ENCODE peak calls at places on chromosomes 5 and 9, in four cellular contexts. One of them, this sample, is unnamed.

GRCh38 chr9:534886-535285 is 306.6 kb upstream of the DMRT1 start:
- DNase-seq in effector memory CD8-positive, alpha-beta T cell: no peak
- DNase-seq in right cardiac atrium: peak
- DNase-seq in activated CD4-positive, alpha-beta memory T cell treated with anti-CD3 and anti-CD28 coated beads, Interleukin-2, amount 10 ng/mL, durations not matched to agents 7 days and 5 days: no peak
- DNase-seq in this sample: no peak

GRCh38 chr5:115850771-115851416 is 9.2 kb downstream of the AP3S1 start:
- DNase-seq in activated CD4-positive, alpha-beta memory T cell treated with anti-CD3 and anti-CD28 coated beads, Interleukin-2, amount 10 ng/mL, durations not matched to agents 7 days and 5 days: no peak
- DNase-seq in right cardiac atrium: no peak
- DNase-seq in effector memory CD8-positive, alpha-beta T cell: no peak
- DNase-seq in this sample: no peak

GRCh38 chr5:4640793-4641192 is 499.3 kb upstream of the ADAMTS16 start:
- DNase-seq in effector memory CD8-positive, alpha-beta T cell: no peak
- DNase-seq in activated CD4-positive, alpha-beta memory T cell treated with anti-CD3 and anti-CD28 coated beads, Interleukin-2, amount 10 ng/mL, durations not matched to agents 7 days and 5 days: no peak
- DNase-seq in right cardiac atrium: no peak
- DNase-seq in this sample: no peak

GRCh38 chr5:25362799-25363198 is 718.0 kb upstream of the CDH10 start:
- DNase-seq in effector memory CD8-positive, alpha-beta T cell: no peak
- DNase-seq in right cardiac atrium: no peak
- DNase-seq in activated CD4-positive, alpha-beta memory T cell treated with anti-CD3 and anti-CD28 coated beads, Interleukin-2, amount 10 ng/mL, durations not matched to agents 7 days and 5 days: no peak
- DNase-seq in this sample: no peak

GRCh38 chr5:96807099-96807654 is 568 bp downstream of the ERAP1 start:
- DNase-seq in right cardiac atrium: peak
- DNase-seq in activated CD4-positive, alpha-beta memory T cell treated with anti-CD3 and anti-CD28 coated beads, Interleukin-2, amount 10 ng/mL, durations not matched to agents 7 days and 5 days: peak
- DNase-seq in effector memory CD8-positive, alpha-beta T cell: no peak
- DNase-seq in this sample: no peak

GRCh38 chr9:22211588-22212360 is 202.7 kb upstream of the CDKN2B start:
- DNase-seq in effector memory CD8-positive, alpha-beta T cell: no peak
- DNase-seq in activated CD4-positive, alpha-beta memory T cell treated with anti-CD3 and anti-CD28 coated beads, Interleukin-2, amount 10 ng/mL, durations not matched to agents 7 days and 5 days: no peak
- DNase-seq in right cardiac atrium: no peak
- DNase-seq in this sample: no peak

GRCh38 chr9:136683755-136684154 is 3.5 kb downstream of the AGPAT2 start:
- DNase-seq in activated CD4-positive, alpha-beta memory T cell treated with anti-CD3 and anti-CD28 coated beads, Interleukin-2, amount 10 ng/mL, durations not matched to agents 7 days and 5 days: no peak
- DNase-seq in effector memory CD8-positive, alpha-beta T cell: no peak
- DNase-seq in right cardiac atrium: peak
- DNase-seq in this sample: no peak

GRCh38 chr9:135156525-135157510 is 69.3 kb downstream of the OLFM1 start:
- DNase-seq in right cardiac atrium: peak
- DNase-seq in activated CD4-positive, alpha-beta memory T cell treated with anti-CD3 and anti-CD28 coated beads, Interleukin-2, amount 10 ng/mL, durations not matched to agents 7 days and 5 days: peak
- DNase-seq in effector memory CD8-positive, alpha-beta T cell: no peak
- DNase-seq in this sample: no peak

GRCh38 chr9:8733096-8733954 is 933.7 kb upstream of the DMAC1 start:
- DNase-seq in right cardiac atrium: peak
- DNase-seq in effector memory CD8-positive, alpha-beta T cell: no peak
- DNase-seq in activated CD4-positive, alpha-beta memory T cell treated with anti-CD3 and anti-CD28 coated beads, Interleukin-2, amount 10 ng/mL, durations not matched to agents 7 days and 5 days: no peak
- DNase-seq in this sample: peak

GRCh38 chr9:20117482-20117881 is 328.6 kb upstream of the SLC24A2 start:
- DNase-seq in activated CD4-positive, alpha-beta memory T cell treated with anti-CD3 and anti-CD28 coated beads, Interleukin-2, amount 10 ng/mL, durations not matched to agents 7 days and 5 days: no peak
- DNase-seq in right cardiac atrium: no peak
- DNase-seq in effector memory CD8-positive, alpha-beta T cell: no peak
- DNase-seq in this sample: no peak

GRCh38 chr5:97100486-97100885 is 41.9 kb downstream of the LIX1 start:
- DNase-seq in right cardiac atrium: no peak
- DNase-seq in effector memory CD8-positive, alpha-beta T cell: no peak
- DNase-seq in activated CD4-positive, alpha-beta memory T cell treated with anti-CD3 and anti-CD28 coated beads, Interleukin-2, amount 10 ng/mL, durations not matched to agents 7 days and 5 days: no peak
- DNase-seq in this sample: no peak

GRCh38 chr5:20323323-20323722 is 335.3 kb upstream of the CDH18 start:
- DNase-seq in right cardiac atrium: no peak
- DNase-seq in activated CD4-positive, alpha-beta memory T cell treated with anti-CD3 and anti-CD28 coated beads, Interleukin-2, amount 10 ng/mL, durations not matched to agents 7 days and 5 days: no peak
- DNase-seq in effector memory CD8-positive, alpha-beta T cell: no peak
- DNase-seq in this sample: no peak

GRCh38 chr5:111461261-111461671 is 51.1 kb downstream of the STARD4 start:
- DNase-seq in effector memory CD8-positive, alpha-beta T cell: no peak
- DNase-seq in activated CD4-positive, alpha-beta memory T cell treated with anti-CD3 and anti-CD28 coated beads, Interleukin-2, amount 10 ng/mL, durations not matched to agents 7 days and 5 days: no peak
- DNase-seq in right cardiac atrium: no peak
- DNase-seq in this sample: no peak

GRCh38 chr5:80399553-80400239 is 8.2 kb upstream of the ZFYVE16 start:
- DNase-seq in activated CD4-positive, alpha-beta memory T cell treated with anti-CD3 and anti-CD28 coated beads, Interleukin-2, amount 10 ng/mL, durations not matched to agents 7 days and 5 days: no peak
- DNase-seq in effector memory CD8-positive, alpha-beta T cell: no peak
- DNase-seq in right cardiac atrium: no peak
- DNase-seq in this sample: no peak

GRCh38 chr5:127406326-127407121 is 110.9 kb upstream of the PRRC1 start:
- DNase-seq in activated CD4-positive, alpha-beta memory T cell treated with anti-CD3 and anti-CD28 coated beads, Interleukin-2, amount 10 ng/mL, durations not matched to agents 7 days and 5 days: no peak
- DNase-seq in right cardiac atrium: no peak
- DNase-seq in effector memory CD8-positive, alpha-beta T cell: no peak
- DNase-seq in this sample: no peak

GRCh38 chr9:87853843-87854242 is 28.8 kb upstream of the SPATA31E1 start:
- DNase-seq in activated CD4-positive, alpha-beta memory T cell treated with anti-CD3 and anti-CD28 coated beads, Interleukin-2, amount 10 ng/mL, durations not matched to agents 7 days and 5 days: no peak
- DNase-seq in effector memory CD8-positive, alpha-beta T cell: no peak
- DNase-seq in right cardiac atrium: no peak
- DNase-seq in this sample: no peak

GRCh38 chr9:20478780-20479179 is 143.5 kb downstream of the MLLT3 start:
- DNase-seq in effector memory CD8-positive, alpha-beta T cell: no peak
- DNase-seq in right cardiac atrium: no peak
- DNase-seq in activated CD4-positive, alpha-beta memory T cell treated with anti-CD3 and anti-CD28 coated beads, Interleukin-2, amount 10 ng/mL, durations not matched to agents 7 days and 5 days: no peak
- DNase-seq in this sample: no peak

GRCh38 chr5:104412649-104413240 is 850.2 kb upstream of the NUDT12 start:
- DNase-seq in effector memory CD8-positive, alpha-beta T cell: no peak
- DNase-seq in activated CD4-positive, alpha-beta memory T cell treated with anti-CD3 and anti-CD28 coated beads, Interleukin-2, amount 10 ng/mL, durations not matched to agents 7 days and 5 days: no peak
- DNase-seq in right cardiac atrium: no peak
- DNase-seq in this sample: no peak

GRCh38 chr9:88968799-88969198 is 22.5 kb upstream of the S1PR3 start:
- DNase-seq in right cardiac atrium: no peak
- DNase-seq in effector memory CD8-positive, alpha-beta T cell: no peak
- DNase-seq in activated CD4-positive, alpha-beta memory T cell treated with anti-CD3 and anti-CD28 coated beads, Interleukin-2, amount 10 ng/mL, durations not matched to agents 7 days and 5 days: no peak
- DNase-seq in this sample: no peak

GRCh38 chr9:128713411-128713780 is 10.5 kb downstream of the ZDHHC12 start:
- DNase-seq in effector memory CD8-positive, alpha-beta T cell: no peak
- DNase-seq in activated CD4-positive, alpha-beta memory T cell treated with anti-CD3 and anti-CD28 coated beads, Interleukin-2, amount 10 ng/mL, durations not matched to agents 7 days and 5 days: no peak
- DNase-seq in right cardiac atrium: no peak
- DNase-seq in this sample: no peak

GRCh38 chr5:42434047-42434724 is 10.9 kb downstream of the GHR start:
- DNase-seq in effector memory CD8-positive, alpha-beta T cell: no peak
- DNase-seq in right cardiac atrium: no peak
- DNase-seq in activated CD4-positive, alpha-beta memory T cell treated with anti-CD3 and anti-CD28 coated beads, Interleukin-2, amount 10 ng/mL, durations not matched to agents 7 days and 5 days: no peak
- DNase-seq in this sample: no peak

GRCh38 chr9:119986205-119986604 is 593.8 kb downstream of the CDK5RAP2 start:
- DNase-seq in right cardiac atrium: no peak
- DNase-seq in effector memory CD8-positive, alpha-beta T cell: no peak
- DNase-seq in activated CD4-positive, alpha-beta memory T cell treated with anti-CD3 and anti-CD28 coated beads, Interleukin-2, amount 10 ng/mL, durations not matched to agents 7 days and 5 days: no peak
- DNase-seq in this sample: no peak

GRCh38 chr5:75335952-75336624 is 932 bp upstream of the HMGCR start:
- DNase-seq in effector memory CD8-positive, alpha-beta T cell: peak
- DNase-seq in right cardiac atrium: no peak
- DNase-seq in activated CD4-positive, alpha-beta memory T cell treated with anti-CD3 and anti-CD28 coated beads, Interleukin-2, amount 10 ng/mL, durations not matched to agents 7 days and 5 days: no peak
- DNase-seq in this sample: no peak

This sample was measured in D721Med.